ENCODE peak calls at places on chromosomes 3 and 15, in nine cellular contexts. One of them, this sample, is unnamed.

GRCh38 chr3:130093741-130094391 is 12.2 kb downstream of the ALG1L2 start:
- DNase-seq in NCI-H1694 treated with DMSO at 0.1 percent for 48 hours: no peak
- DNase-seq in stimulated activated CD8-positive, alpha-beta memory T cell treated with anti-CD3 and anti-CD28 coated beads, Interleukin-15, amount 100 ng/mL, for 1 hour: no peak
- DNase-seq in left lung: no peak
- DNase-seq in amniotic stem cell: no peak
- DNase-seq in psoas muscle: no peak
- DNase-seq in fibroblast of the aortic adventitia: no peak
- DNase-seq in colonic mucosa: peak
- DNase-seq in DMS79: no peak
- DNase-seq in this sample: no peak

GRCh38 chr3:157544501-157545139 is 41.4 kb upstream of the VEPH1 start:
- DNase-seq in left lung: no peak
- DNase-seq in psoas muscle: no peak
- DNase-seq in colonic mucosa: no peak
- DNase-seq in stimulated activated CD8-positive, alpha-beta memory T cell treated with anti-CD3 and anti-CD28 coated beads, Interleukin-15, amount 100 ng/mL, for 1 hour: no peak
- DNase-seq in DMS79: no peak
- DNase-seq in amniotic stem cell: no peak
- DNase-seq in NCI-H1694 treated with DMSO at 0.1 percent for 48 hours: no peak
- DNase-seq in fibroblast of the aortic adventitia: peak
- DNase-seq in this sample: no peak

GRCh38 chr15:90342655-90343054 is 9.4 kb upstream of the ZNF774 start:
- DNase-seq in NCI-H1694 treated with DMSO at 0.1 percent for 48 hours: no peak
- DNase-seq in left lung: no peak
- DNase-seq in amniotic stem cell: no peak
- DNase-seq in fibroblast of the aortic adventitia: no peak
- DNase-seq in colonic mucosa: no peak
- DNase-seq in psoas muscle: no peak
- DNase-seq in DMS79: no peak
- DNase-seq in stimulated activated CD8-positive, alpha-beta memory T cell treated with anti-CD3 and anti-CD28 coated beads, Interleukin-15, amount 100 ng/mL, for 1 hour: no peak
- DNase-seq in this sample: no peak

GRCh38 chr3:44355634-44356033 is 17.1 kb downstream of the TCAIM start:
- DNase-seq in left lung: no peak
- DNase-seq in stimulated activated CD8-positive, alpha-beta memory T cell treated with anti-CD3 and anti-CD28 coated beads, Interleukin-15, amount 100 ng/mL, for 1 hour: no peak
- DNase-seq in colonic mucosa: no peak
- DNase-seq in fibroblast of the aortic adventitia: peak
- DNase-seq in amniotic stem cell: peak
- DNase-seq in NCI-H1694 treated with DMSO at 0.1 percent for 48 hours: peak
- DNase-seq in DMS79: no peak
- DNase-seq in psoas muscle: no peak
- DNase-seq in this sample: no peak

GRCh38 chr3:134211797-134212196 is 38.9 kb downstream of the RYK start:
- DNase-seq in NCI-H1694 treated with DMSO at 0.1 percent for 48 hours: peak
- DNase-seq in amniotic stem cell: peak
- DNase-seq in DMS79: no peak
- DNase-seq in stimulated activated CD8-positive, alpha-beta memory T cell treated with anti-CD3 and anti-CD28 coated beads, Interleukin-15, amount 100 ng/mL, for 1 hour: no peak
- DNase-seq in psoas muscle: no peak
- DNase-seq in fibroblast of the aortic adventitia: peak
- DNase-seq in colonic mucosa: no peak
- DNase-seq in left lung: no peak
- DNase-seq in this sample: peak

GRCh38 chr15:58987036-58987435 is 427 bp upstream of the RNF111 start:
- DNase-seq in stimulated activated CD8-positive, alpha-beta memory T cell treated with anti-CD3 and anti-CD28 coated beads, Interleukin-15, amount 100 ng/mL, for 1 hour: no peak
- DNase-seq in psoas muscle: no peak
- DNase-seq in DMS79: no peak
- DNase-seq in fibroblast of the aortic adventitia: no peak
- DNase-seq in amniotic stem cell: no peak
- DNase-seq in NCI-H1694 treated with DMSO at 0.1 percent for 48 hours: no peak
- DNase-seq in left lung: no peak
- DNase-seq in colonic mucosa: no peak
- DNase-seq in this sample: no peak

GRCh38 chr3:25689226-25689625 is 24.5 kb upstream of the TOP2B start:
- DNase-seq in psoas muscle: no peak
- DNase-seq in stimulated activated CD8-positive, alpha-beta memory T cell treated with anti-CD3 and anti-CD28 coated beads, Interleukin-15, amount 100 ng/mL, for 1 hour: no peak
- DNase-seq in NCI-H1694 treated with DMSO at 0.1 percent for 48 hours: no peak
- DNase-seq in left lung: no peak
- DNase-seq in DMS79: no peak
- DNase-seq in fibroblast of the aortic adventitia: peak
- DNase-seq in colonic mucosa: no peak
- DNase-seq in amniotic stem cell: no peak
- DNase-seq in this sample: no peak

GRCh38 chr3:55659023-55659355 is 171.9 kb upstream of the WNT5A start:
- DNase-seq in DMS79: no peak
- DNase-seq in psoas muscle: no peak
- DNase-seq in colonic mucosa: no peak
- DNase-seq in NCI-H1694 treated with DMSO at 0.1 percent for 48 hours: no peak
- DNase-seq in stimulated activated CD8-positive, alpha-beta memory T cell treated with anti-CD3 and anti-CD28 coated beads, Interleukin-15, amount 100 ng/mL, for 1 hour: no peak
- DNase-seq in left lung: no peak
- DNase-seq in amniotic stem cell: no peak
- DNase-seq in fibroblast of the aortic adventitia: no peak
- DNase-seq in this sample: no peak

GRCh38 chr3:65953881-65954733 is 84.6 kb downstream of the MAGI1 start:
- DNase-seq in psoas muscle: no peak
- DNase-seq in stimulated activated CD8-positive, alpha-beta memory T cell treated with anti-CD3 and anti-CD28 coated beads, Interleukin-15, amount 100 ng/mL, for 1 hour: no peak
- DNase-seq in NCI-H1694 treated with DMSO at 0.1 percent for 48 hours: no peak
- DNase-seq in fibroblast of the aortic adventitia: peak
- DNase-seq in colonic mucosa: peak
- DNase-seq in left lung: peak
- DNase-seq in amniotic stem cell: no peak
- DNase-seq in DMS79: no peak
- DNase-seq in this sample: no peak

GRCh38 chr3:158483701-158484100 is 87.3 kb upstream of the MLF1 start:
- DNase-seq in amniotic stem cell: no peak
- DNase-seq in DMS79: no peak
- DNase-seq in fibroblast of the aortic adventitia: no peak
- DNase-seq in NCI-H1694 treated with DMSO at 0.1 percent for 48 hours: no peak
- DNase-seq in left lung: no peak
- DNase-seq in psoas muscle: no peak
- DNase-seq in colonic mucosa: no peak
- DNase-seq in stimulated activated CD8-positive, alpha-beta memory T cell treated with anti-CD3 and anti-CD28 coated beads, Interleukin-15, amount 100 ng/mL, for 1 hour: no peak
- DNase-seq in this sample: no peak

GRCh38 chr3:66393486-66394260 is 107.1 kb downstream of the LRIG1 start:
- DNase-seq in left lung: peak
- DNase-seq in stimulated activated CD8-positive, alpha-beta memory T cell treated with anti-CD3 and anti-CD28 coated beads, Interleukin-15, amount 100 ng/mL, for 1 hour: peak
- DNase-seq in colonic mucosa: no peak
- DNase-seq in psoas muscle: peak
- DNase-seq in amniotic stem cell: no peak
- DNase-seq in fibroblast of the aortic adventitia: peak
- DNase-seq in DMS79: no peak
- DNase-seq in NCI-H1694 treated with DMSO at 0.1 percent for 48 hours: no peak
- DNase-seq in this sample: no peak

GRCh38 chr3:182889948-182890629 is 90.2 kb downstream of the DCUN1D1 start:
- DNase-seq in psoas muscle: no peak
- DNase-seq in colonic mucosa: no peak
- DNase-seq in left lung: no peak
- DNase-seq in NCI-H1694 treated with DMSO at 0.1 percent for 48 hours: no peak
- DNase-seq in stimulated activated CD8-positive, alpha-beta memory T cell treated with anti-CD3 and anti-CD28 coated beads, Interleukin-15, amount 100 ng/mL, for 1 hour: no peak
- DNase-seq in DMS79: no peak
- DNase-seq in amniotic stem cell: no peak
- DNase-seq in fibroblast of the aortic adventitia: no peak
- DNase-seq in this sample: no peak

GRCh38 chr3:130411310-130411709 is 65.8 kb downstream of the COL6A5 start:
- DNase-seq in DMS79: no peak
- DNase-seq in stimulated activated CD8-positive, alpha-beta memory T cell treated with anti-CD3 and anti-CD28 coated beads, Interleukin-15, amount 100 ng/mL, for 1 hour: no peak
- DNase-seq in fibroblast of the aortic adventitia: no peak
- DNase-seq in left lung: no peak
- DNase-seq in NCI-H1694 treated with DMSO at 0.1 percent for 48 hours: no peak
- DNase-seq in colonic mucosa: no peak
- DNase-seq in amniotic stem cell: no peak
- DNase-seq in psoas muscle: no peak
- DNase-seq in this sample: no peak

GRCh38 chr15:56917652-56918045 is 795 bp upstream of the TCF12 start:
- DNase-seq in left lung: no peak
- DNase-seq in colonic mucosa: no peak
- DNase-seq in psoas muscle: peak
- DNase-seq in amniotic stem cell: no peak
- DNase-seq in stimulated activated CD8-positive, alpha-beta memory T cell treated with anti-CD3 and anti-CD28 coated beads, Interleukin-15, amount 100 ng/mL, for 1 hour: no peak
- DNase-seq in DMS79: no peak
- DNase-seq in fibroblast of the aortic adventitia: no peak
- DNase-seq in NCI-H1694 treated with DMSO at 0.1 percent for 48 hours: no peak
- DNase-seq in this sample: no peak

GRCh38 chr3:141426404-141427034 is 58.2 kb downstream of the ZBTB38 start:
- DNase-seq in left lung: peak
- DNase-seq in DMS79: no peak
- DNase-seq in amniotic stem cell: no peak
- DNase-seq in fibroblast of the aortic adventitia: peak
- DNase-seq in stimulated activated CD8-positive, alpha-beta memory T cell treated with anti-CD3 and anti-CD28 coated beads, Interleukin-15, amount 100 ng/mL, for 1 hour: no peak
- DNase-seq in colonic mucosa: peak
- DNase-seq in psoas muscle: peak
- DNase-seq in NCI-H1694 treated with DMSO at 0.1 percent for 48 hours: no peak
- DNase-seq in this sample: no peak

GRCh38 chr15:41263891-41264351 is 32.9 kb downstream of the CHP1 start:
- DNase-seq in stimulated activated CD8-positive, alpha-beta memory T cell treated with anti-CD3 and anti-CD28 coated beads, Interleukin-15, amount 100 ng/mL, for 1 hour: no peak
- DNase-seq in psoas muscle: no peak
- DNase-seq in amniotic stem cell: no peak
- DNase-seq in colonic mucosa: no peak
- DNase-seq in NCI-H1694 treated with DMSO at 0.1 percent for 48 hours: no peak
- DNase-seq in fibroblast of the aortic adventitia: peak
- DNase-seq in DMS79: no peak
- DNase-seq in left lung: no peak
- DNase-seq in this sample: no peak

This sample was measured in NCI-H2227 treated with DMSO at 0.1 percent for 48 hours.